ENCODE peak calls at places on chromosomes 1 and 21, in four cellular contexts. R is PC-3, M is thoracic aorta, A is cardiac muscle cell. H is an unnamed sample. For H3K4me1, the result is how much of the 10 kb centered on the place peaks cover.

GRCh38 chr1:22217811-22218460 is 75.0 kb upstream of the WNT4 start:
- DNase-seq in R (no peak), M (no peak), A (no peak), H (no peak)

GRCh38 chr1:156499194-156499702 is 1.3 kb downstream of the MEF2D start:
- DNase-seq in M (no peak), R (peak), A (no peak), H (no peak)

GRCh38 chr1:157138220-157139124 is at the start of gene ETV3:
- DNase-seq in M (peak), R (peak), A (peak), H (peak)

GRCh38 chr1:177849130-177849529 is 120.7 kb downstream of the SEC16B start:
- DNase-seq in A (no peak), R (no peak), M (no peak), H (peak)

GRCh38 chr1:8671313-8671917 is 146.0 kb downstream of the RERE start:
- DNase-seq in M (no peak), R (peak), A (peak), H (peak)

GRCh38 chr1:6864166-6864565 is 78.9 kb downstream of the CAMTA1 start:
- DNase-seq in R (no peak), M (no peak), A (no peak), H (peak)

GRCh38 chr1:165287781-165288180 is 68.7 kb downstream of the LMX1A start:
- DNase-seq in M (no peak), R (no peak), A (no peak), H (no peak)

GRCh38 chr1:164599272-164599671 is 40.3 kb downstream of the PBX1 start:
- DNase-seq in R (no peak), A (no peak), M (no peak), H (no peak)

GRCh38 chr1:84069236-84069845 is 70.4 kb upstream of the TTLL7 start:
- DNase-seq in M (no peak), A (no peak), R (peak), H (no peak)

GRCh38 chr1:23984417-23985186 is 4.5 kb upstream of the SRSF10 start:
- DNase-seq in M (no peak), A (peak), R (peak), H (peak)

GRCh38 chr1:48214820-48215219 is 7.7 kb upstream of the SLC5A9 start:
- DNase-seq in R (no peak), M (no peak), A (no peak), H (no peak)

GRCh38 chr1:192158181-192158580 is at the start of gene RGS18:
- DNase-seq in M (no peak), A (no peak), R (no peak), H (no peak)

GRCh38 chr21:43825936-43826622 is 36.7 kb downstream of the RRP1 start:
- DNase-seq in A (peak), M (no peak), R (peak), H (no peak)

GRCh38 chr1:47984175-47984789 is 12.9 kb downstream of the TRABD2B start:
- DNase-seq in M (no peak), A (peak), R (no peak), H (no peak)

GRCh38 chr1:21295059-21295401 is 4.8 kb upstream of the ECE1 start:
- DNase-seq in A (no peak), R (peak), M (no peak), H (peak)

GRCh38 chr1:20080441-20081330 is 10.7 kb downstream of the PLA2G5 start:
- DNase-seq in A (no peak), M (no peak), R (peak), H (no peak)

GRCh38 chr21:38729745-38730401 is 75.9 kb upstream of the ETS2 start:
- DNase-seq in M (no peak), A (no peak), R (no peak), H (peak)

GRCh38 chr21:46150073-46150472 is 5.3 kb downstream of the FTCD start:
- DNase-seq in R (no peak), M (no peak), A (no peak), H (no peak)

GRCh38 chr1:157849229-157849875 is 7.7 kb upstream of the CD5L start:
- DNase-seq in R (no peak), A (no peak), M (no peak), H (no peak)

GRCh38 chr1:106517218-106517617 is 539.3 kb upstream of the PRMT6 start:
- DNase-seq in R (no peak), M (no peak), A (no peak), H (no peak)

GRCh38 chr1:172154571-172154970 is 265.9 kb upstream of the C1orf105 start:
- DNase-seq in A (no peak), R (peak), M (no peak), H (peak)

GRCh38 chr1:151187205-151187604 is 2.8 kb downstream of the VPS72 start:
- DNase-seq in R (no peak), M (no peak), A (no peak), H (no peak)

GRCh38 chr1:215830221-215830620 is 263.1 kb downstream of the KCTD3 start:
- DNase-seq in A (no peak), M (no peak), R (no peak), H (peak)

GRCh38 chr1:222852326-222852725 is 37.5 kb downstream of the DISP1 start:
- DNase-seq in A (no peak), R (peak), M (no peak), H (peak)

GRCh38 chr1:115428262-115428661 is 90.2 kb upstream of the NGF start:
- DNase-seq in A (no peak), M (no peak), R (peak), H (peak)

GRCh38 chr1:87684786-87685185 is 356.1 kb downstream of the LMO4 start:
- DNase-seq in M (no peak), R (no peak), A (no peak), H (peak)

GRCh38 chr1:9842073-9842711 is 18.4 kb upstream of the CLSTN1 start:
- DNase-seq in A (no peak), M (no peak), R (no peak), H (no peak)

GRCh38 chr1:239212841-239213240 is 173.5 kb upstream of the CHRM3 start:
- DNase-seq in R (no peak), A (no peak), M (no peak), H (peak)

GRCh38 chr21:35933466-35933865 is 126.9 kb downstream of the SETD4 start:
- DNase-seq in R (peak), A (no peak), M (peak), H (peak)

GRCh38 chr1:220747426-220748090 is 564 bp upstream of the MTARC2 start:
- DNase-seq in A (no peak), M (no peak), R (no peak), H (no peak)

GRCh38 chr1:220751130-220751529 is 3.0 kb downstream of the MTARC2 start:
- DNase-seq in A (peak), R (no peak), M (no peak), H (no peak)

GRCh38 chr1:220755316-220755715 is 7.2 kb downstream of the MTARC2 start:
- DNase-seq in M (no peak), R (no peak), A (no peak), H (no peak)

GRCh38 chr1:220748091-220748934 is at the start of gene MTARC2:
- DNase-seq in R (peak), M (peak), A (peak), H (peak)

GRCh38 chr1:220750126-220750525 is 2.0 kb downstream of the MTARC2 start:
- DNase-seq in M (no peak), R (no peak), A (no peak), H (no peak)
- H3K27ac ChIP-seq in M (no peak), R (no peak), A (no peak), H (no peak)

GRCh38 chr1:70205437-70206118 is at the start of gene LRRC40:
- DNase-seq in R (peak), M (peak), A (peak), H (peak)
- H3K4me1 ChIP-seq in R (under half), M (under half), A (under half), H (under half)

DNA sequence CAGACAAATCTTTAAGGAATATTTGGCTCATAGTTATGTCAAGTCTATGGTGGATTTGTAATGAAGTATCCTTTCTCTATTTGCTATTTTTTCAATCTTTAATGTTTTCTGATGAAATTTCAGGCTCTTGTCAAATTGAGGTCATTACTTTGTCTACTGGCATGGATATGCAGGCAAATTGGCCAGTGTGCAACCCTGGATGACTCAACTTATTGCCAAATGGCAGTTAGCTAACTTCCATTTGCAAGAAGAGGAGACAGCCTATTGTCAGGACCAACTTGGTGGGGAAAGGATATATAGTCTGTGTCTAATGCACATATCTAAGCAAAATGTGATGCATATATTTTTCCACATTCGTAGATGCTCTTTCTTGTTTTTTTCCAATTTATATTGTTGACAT is 530.5 kb downstream of the PTBP2 start:
- DNase-seq in R (peak), M (no peak), A (no peak), H (peak)
- H3K27ac ChIP-seq in R (no peak), M (no peak), A (no peak), H (no peak)

GRCh38 chr1:13762642-13763041 is 62.7 kb downstream of the PRDM2 start:
- DNase-seq in M (no peak), A (no peak), R (no peak), H (no peak)
- H3K4me1 ChIP-seq in M (under half), A (under half), R (half or more), H (under half)

DNA sequence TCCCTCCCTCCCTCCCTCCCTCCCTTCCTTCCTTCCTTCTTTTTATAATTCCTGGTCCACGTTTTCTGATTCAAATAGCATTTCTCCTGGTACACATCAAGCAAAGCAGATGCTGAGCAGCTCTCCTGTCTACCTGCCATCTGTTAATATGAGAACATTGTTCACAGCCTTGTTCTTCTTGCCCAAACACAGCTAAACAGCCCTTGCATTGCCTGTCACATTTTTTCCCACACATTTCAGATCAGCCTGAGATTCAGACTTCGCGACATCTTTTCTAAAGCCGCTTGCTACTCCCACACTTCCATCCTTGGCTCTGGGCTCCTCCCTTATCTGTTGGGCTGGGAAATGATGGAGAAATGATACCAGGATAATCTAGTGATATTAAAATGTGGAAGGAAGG is 200.5 kb downstream of the PCP4 start:
- DNase-seq in R (no peak), M (no peak), A (no peak), H (no peak)
- H3K27ac ChIP-seq in R (no peak), M (no peak), A (no peak), H (no peak)

DNA sequence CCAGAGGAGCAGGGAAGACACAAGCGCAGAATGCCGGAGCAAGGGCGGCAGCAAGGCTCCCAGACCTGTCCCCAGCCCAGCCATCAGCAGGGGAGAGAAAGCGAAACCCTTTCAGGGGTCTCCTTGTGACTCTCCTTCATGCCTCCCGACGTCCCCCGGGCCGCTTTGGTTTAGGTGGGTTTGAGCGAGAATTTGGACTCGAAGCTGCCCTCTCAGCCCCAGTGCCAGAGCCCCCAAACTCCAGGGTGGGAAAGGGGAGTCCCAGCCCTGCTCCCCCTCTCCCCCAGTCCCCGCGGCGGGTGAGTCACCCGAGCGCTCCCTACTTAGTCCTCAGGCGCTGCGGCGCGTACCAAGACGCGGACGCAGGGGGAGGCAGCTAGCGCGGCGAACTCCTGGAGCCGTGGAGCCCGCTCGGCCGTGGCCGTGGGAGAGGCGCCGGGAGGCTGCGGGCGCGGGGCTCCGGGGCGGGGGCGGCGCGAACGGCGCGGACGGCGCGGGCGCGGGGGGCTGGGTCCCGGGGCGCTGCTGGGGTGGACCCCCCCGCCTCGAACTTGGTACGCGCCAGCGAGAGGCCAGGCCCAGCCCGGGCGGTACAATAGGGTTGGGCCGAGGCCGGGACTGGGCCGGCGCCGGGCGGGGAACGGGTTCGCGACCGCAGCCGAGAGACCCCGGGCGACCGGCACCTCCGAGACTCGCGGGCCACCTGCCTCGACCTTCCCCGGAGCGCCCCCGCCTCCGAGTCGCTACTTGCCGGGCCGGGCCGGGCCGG is at the start of gene MAP7D1:
- DNase-seq in R (peak), M (no peak), A (peak), H (peak)
- H3K4me1 ChIP-seq in R (under half), M (half or more), A (under half), H (under half)

GRCh38 chr1:233241782-233242181 is 53.7 kb downstream of the PCNX2 start:
- DNase-seq in R (no peak), A (no peak), M (no peak), H (no peak)
- H3K27ac ChIP-seq in R (no peak), A (no peak), M (no peak), H (no peak)